ENCODE peak calls at places on chromosome 1, in four cellular contexts. L is HepG2, Q is SK-N-SH, P is H1. J is an unnamed sample.
A peak's percentile ranks its signal among the peaks of the same experiment; 100 is the strongest.

GRCh38 chr1:10387611-10388386 is 11.1 kb upstream of the PGD start:
- DNase-seq in L (no peak), Q (no peak), P (no peak), J (no peak)

GRCh38 chr1:109586055-109586454 is 33.4 kb downstream of the GNAT2 start:
- DNase-seq in L (peak; percentile 61), Q (no peak), P (no peak), J (no peak)

GRCh38 chr1:103265551-103265950 is 157.2 kb upstream of the COL11A1 start:
- DNase-seq in L (no peak), Q (no peak), P (no peak), J (no peak)

GRCh38 chr1:214640431-214641213 is 37.6 kb downstream of the CENPF start:
- DNase-seq in L (no peak), Q (no peak), P (no peak), J (no peak)

GRCh38 chr1:167761400-167761799 is 39.6 kb downstream of the MPZL1 start:
- DNase-seq in L (no peak), Q (no peak), P (no peak), J (no peak)

GRCh38 chr1:71786218-71786617 is 496.1 kb downstream of the NEGR1 start:
- DNase-seq in L (no peak), Q (no peak), P (no peak), J (no peak)

GRCh38 chr1:230112131-230112701 is 45.2 kb downstream of the GALNT2 start:
- DNase-seq in L (no peak), Q (peak; percentile 71), P (no peak), J (no peak)

GRCh38 chr1:114025609-114026401 is 46.5 kb downstream of the OLFML3 start:
- DNase-seq in L (no peak), Q (no peak), P (no peak), J (no peak)

DNA sequence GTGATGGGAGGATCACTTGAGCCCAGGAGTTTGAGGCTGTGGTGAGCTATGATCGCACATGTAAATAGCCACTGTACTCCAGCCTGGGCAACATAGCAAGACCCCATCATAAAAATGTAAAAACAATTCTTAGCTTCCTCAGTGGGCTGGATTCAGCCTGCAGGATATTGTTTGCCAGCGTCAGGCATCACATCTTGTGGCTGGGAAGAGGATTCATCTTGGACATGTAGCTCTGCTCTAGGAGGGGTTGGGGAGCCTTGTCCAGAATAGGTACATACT is 19.3 kb upstream of the ST3GAL3 start:
- DNase-seq in L (no peak), Q (no peak), P (no peak), J (no peak)
- H4K20me1 ChIP-seq in L (no peaks in the 10 kb centered on the region), Q (peaks cover 16% of the 10 kb centered on the region), P (peaks cover 27% of the 10 kb centered on the region), J (no peaks in the 10 kb centered on the region)

GRCh38 chr1:235417101-235417697 is 50.0 kb downstream of the TBCE start:
- DNase-seq in L (peak; percentile 60), Q (peak; percentile 75), P (peak; percentile 85), J (no peak)
- H3K4me2 ChIP-seq in L (no peak overlapping the region), Q (no peak overlapping the region), P (no peak overlapping the region), J (no peak overlapping the region)

GRCh38 chr1:45508295-45509151 is 8.4 kb downstream of the MMACHC start:
- DNase-seq in L (peak; percentile 77), Q (no peak), P (peak; percentile 57), J (no peak)
- TF ChIP-seq MAX in L (no peak), Q (no peak), P (no peak), J (no peak)

DNA sequence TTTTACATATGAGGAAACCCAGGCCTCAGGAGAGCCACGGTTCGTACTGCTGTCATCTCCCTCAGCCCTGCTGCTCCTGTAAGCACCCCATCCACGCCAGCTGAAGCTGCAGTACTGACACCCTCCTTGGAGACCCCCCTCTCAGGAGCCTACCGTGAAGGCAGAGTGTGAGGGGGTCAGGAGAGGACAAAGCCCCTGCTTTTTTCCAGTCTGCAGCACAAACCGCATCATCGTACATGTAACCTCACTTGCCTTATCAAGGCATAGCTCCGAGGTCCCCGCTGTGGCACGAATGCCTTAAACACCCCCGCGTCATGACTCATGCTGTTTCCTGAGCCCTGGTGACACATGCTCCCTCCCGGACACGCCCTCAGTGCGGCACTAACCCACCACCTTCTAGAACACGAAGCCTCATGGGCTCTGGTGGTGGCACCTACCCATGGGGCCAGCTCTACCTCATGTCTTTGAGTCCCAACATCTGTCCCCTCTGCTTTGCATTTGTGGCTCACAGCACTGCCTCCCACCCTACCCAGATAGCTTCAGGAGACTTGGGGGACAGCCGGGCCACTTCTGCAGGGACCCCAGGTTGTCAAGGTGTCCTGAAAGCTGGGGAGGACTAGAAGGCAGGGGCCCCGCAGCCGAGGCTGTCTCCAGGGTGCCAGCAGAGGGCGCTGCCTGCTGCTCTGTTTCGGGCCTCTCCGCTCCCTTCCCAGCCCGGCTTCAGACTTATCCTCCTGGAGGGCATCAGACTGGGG is 4.9 kb downstream of the SH3BGRL3 start:
- DNase-seq in L (peak; percentile 44), Q (peak; percentile 84), P (peak; percentile 94), J (peak; percentile 91)
- H4K20me1 ChIP-seq in L (no peaks in the 10 kb centered on the region), Q (peaks cover 33% of the 10 kb centered on the region), P (peaks cover 12% of the 10 kb centered on the region), J (no peaks in the 10 kb centered on the region)

DNA sequence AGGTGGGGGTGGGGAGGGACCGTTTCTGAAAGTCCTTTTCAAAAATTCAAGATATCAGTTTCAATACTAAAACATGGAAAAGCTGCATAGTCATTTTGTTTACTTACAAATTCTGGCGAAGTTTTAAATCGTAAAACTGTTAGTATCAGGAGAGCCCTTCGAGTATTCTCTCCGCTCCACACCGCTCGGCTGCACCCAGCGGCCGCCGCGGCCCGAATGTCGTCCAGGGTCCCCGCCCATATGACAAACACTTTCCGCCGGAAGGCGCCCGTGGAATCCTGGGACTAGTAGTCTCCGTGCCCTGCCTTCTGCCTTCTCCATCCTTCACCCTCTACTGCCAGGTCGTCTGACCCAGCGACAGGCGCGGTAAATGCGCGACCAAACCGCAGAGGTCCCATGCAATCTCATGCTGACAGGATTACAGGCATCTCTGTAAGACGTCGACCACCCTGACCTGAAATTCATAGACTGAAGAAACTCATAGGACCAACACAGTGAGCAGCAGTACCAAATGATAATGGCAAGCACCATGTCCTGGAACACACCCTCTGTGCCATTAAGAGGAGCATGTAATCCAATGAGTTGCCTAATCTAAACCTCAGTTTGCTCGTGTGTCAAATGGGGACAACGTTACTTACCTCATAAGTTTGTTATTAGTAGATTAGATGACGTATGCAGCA is at the start of gene TOR1AIP2:
- DNase-seq in L (peak; percentile 83), Q (peak; percentile 88), P (peak; percentile 86), J (peak; percentile 74)
- H3K4me2 ChIP-seq in L (peak within 1 kb of the TSS; percentile 85), Q (peak within 1 kb of the TSS; percentile 78), P (peak within 1 kb of the TSS; percentile 70), J (peak within 1 kb of the TSS; percentile 87)

GRCh38 chr1:185376288-185376687 is 59.2 kb upstream of the IVNS1ABP start:
- DNase-seq in L (no peak), Q (no peak), P (no peak), J (no peak)
- TF ChIP-seq MAX in L (no peak), Q (no peak), P (no peak), J (no peak)

DNA sequence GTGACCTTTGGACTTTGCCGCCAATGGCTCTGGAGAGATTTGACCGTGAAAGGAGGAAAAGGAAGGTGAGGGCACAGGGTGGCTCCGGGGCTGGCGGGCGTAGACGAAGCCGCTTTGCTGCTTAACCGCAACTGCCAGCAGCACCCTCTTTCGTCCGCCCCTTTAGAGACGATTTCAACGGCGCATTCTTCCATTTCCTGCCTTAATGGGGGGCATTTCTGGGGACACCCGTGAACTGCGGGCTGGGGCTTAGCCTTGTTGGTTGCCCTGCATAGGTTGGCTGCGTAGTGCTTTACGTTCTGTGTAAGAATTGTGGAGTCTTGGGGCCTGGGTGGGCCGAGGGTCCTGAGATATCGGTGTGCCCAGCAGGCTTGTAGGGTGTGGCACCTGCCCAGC is 6.7 kb upstream of the NPHP4 start:
- DNase-seq in L (no peak), Q (no peak), P (no peak), J (no peak)
- H4K20me1 ChIP-seq in L (no peaks in the 10 kb centered on the region), Q (no peaks in the 10 kb centered on the region), P (peaks cover 6% of the 10 kb centered on the region), J (no peaks in the 10 kb centered on the region)

GRCh38 chr1:76865696-76866291 is 1.5 kb upstream of the ST6GALNAC5 start:
- DNase-seq in L (no peak), Q (peak; percentile 27), P (no peak), J (no peak)

GRCh38 chr1:76861149-76861548 is 6.1 kb upstream of the ST6GALNAC5 start:
- DNase-seq in L (no peak), Q (no peak), P (no peak), J (no peak)

GRCh38 chr1:76864383-76864782 is 2.9 kb upstream of the ST6GALNAC5 start:
- DNase-seq in L (no peak), Q (no peak), P (no peak), J (no peak)

GRCh38 chr1:76866566-76866965 is 714 bp upstream of the ST6GALNAC5 start:
- DNase-seq in L (no peak), Q (no peak), P (no peak), J (no peak)

GRCh38 chr1:76862447-76862846 is 4.8 kb upstream of the ST6GALNAC5 start:
- DNase-seq in L (no peak), Q (no peak), P (no peak), J (no peak)
- H3K4me2 ChIP-seq in L (no peak overlapping the region), Q (no peak overlapping the region), P (no peak overlapping the region), J (no peak overlapping the region)

GRCh38 chr1:226653311-226653921 is 85.7 kb downstream of the ITPKB start:
- DNase-seq in L (no peak), Q (no peak), P (no peak), J (no peak)
- TF ChIP-seq MAX in L (no peak), Q (no peak), P (no peak), J (no peak)

GRCh38 chr1:30745834-30746208 is 11.8 kb downstream of the LAPTM5 start:
- DNase-seq in L (no peak), Q (no peak), P (no peak), J (no peak)

GRCh38 chr1:30746212-30747027 is 11.2 kb downstream of the LAPTM5 start:
- DNase-seq in L (no peak), Q (no peak), P (no peak), J (no peak)

GRCh38 chr1:30748699-30749401 is 8.7 kb downstream of the LAPTM5 start:
- DNase-seq in L (no peak), Q (no peak), P (no peak), J (no peak)

GRCh38 chr1:30748098-30748698 is 9.4 kb downstream of the LAPTM5 start:
- DNase-seq in L (no peak), Q (no peak), P (no peak), J (no peak)

GRCh38 chr1:30747028-30748008 is 10.3 kb downstream of the LAPTM5 start:
- DNase-seq in L (no peak), Q (no peak), P (no peak), J (no peak)
- H4K20me1 ChIP-seq in L (no peaks in the 10 kb centered on the region), Q (no peaks in the 10 kb centered on the region), P (no peaks in the 10 kb centered on the region), J (no peaks in the 10 kb centered on the region)

J was measured in HCT116.